ENCODE peak calls at places on chromosomes 7 and 10, in nine cellular contexts. I, A, S, N, F, U, E, Z and L are unnamed samples.

GRCh38 chr10:77011823-77012566 is 625.6 kb downstream of the KCNMA1 start:
- DNase-seq in S (no peak), A (no peak), Z (no peak), F (no peak), I (no peak), N (no peak), E (no peak), U (no peak), L (no peak)

GRCh38 chr10:35335133-35335532 is 1.2 kb upstream of the CCNY start:
- DNase-seq in S (no peak), I (no peak), E (no peak), U (no peak), N (no peak), F (no peak), Z (no peak), A (peak), L (no peak)

GRCh38 chr10:124282326-124282725 is 136.4 kb downstream of the OAT start:
- DNase-seq in N (no peak), Z (no peak), E (no peak), U (no peak), I (no peak), A (no peak), S (no peak), F (no peak), L (no peak)

GRCh38 chr7:116229359-116229758 is 19.0 kb downstream of the TES start:
- DNase-seq in U (no peak), S (no peak), N (no peak), F (no peak), A (no peak), I (no peak), Z (no peak), E (no peak), L (no peak)

GRCh38 chr10:44065788-44066075 is 319.2 kb downstream of the CXCL12 start:
- DNase-seq in S (no peak), I (no peak), E (no peak), A (no peak), Z (no peak), N (no peak), U (no peak), F (no peak), L (no peak)

GRCh38 chr10:13099144-13099665 is 758 bp upstream of the OPTN start:
- DNase-seq in A (peak), E (no peak), F (no peak), I (peak), Z (no peak), S (peak), N (no peak), U (peak), L (no peak)

GRCh38 chr7:65475734-65476319 is 102.2 kb downstream of the ZNF92 start:
- DNase-seq in Z (peak), A (no peak), S (no peak), U (no peak), N (no peak), E (peak), I (no peak), F (no peak), L (no peak)

GRCh38 chr10:104582604-104582951 is 58.5 kb upstream of the SORCS3 start:
- DNase-seq in U (no peak), S (no peak), A (no peak), E (no peak), N (no peak), I (no peak), F (no peak), Z (no peak), L (no peak)

GRCh38 chr10:84704101-84704500 is 375.7 kb downstream of the CCSER2 start:
- DNase-seq in U (no peak), N (no peak), E (no peak), I (no peak), A (no peak), F (no peak), S (no peak), Z (no peak), L (no peak)

GRCh38 chr7:1713502-1714484 is 43.7 kb downstream of the ELFN1 start:
- DNase-seq in F (no peak), I (peak), A (no peak), N (no peak), U (peak), Z (no peak), E (no peak), S (no peak), L (no peak)

GRCh38 chr7:105350906-105351305 is 37.8 kb downstream of the SRPK2 start:
- DNase-seq in A (no peak), Z (no peak), E (no peak), I (no peak), U (no peak), N (no peak), F (no peak), S (no peak), L (no peak)

GRCh38 chr10:60646966-60647796 is 131.1 kb upstream of the CDK1 start:
- DNase-seq in E (peak), U (peak), F (peak), I (peak), A (peak), N (no peak), Z (peak), S (peak), L (no peak)

GRCh38 chr10:35739998-35740397 is 97.9 kb upstream of the FZD8 start:
- DNase-seq in U (no peak), I (no peak), F (no peak), Z (peak), E (no peak), S (no peak), A (no peak), N (no peak), L (no peak)